ENCODE peak calls at places on chromosomes 2 and 18, in six cellular contexts. Y is tibial nerve, T is transverse colon, S is HepG2, W is A549, P is K562. E is an unnamed sample.

GRCh38 chr2:138271467-138271866 is 230.1 kb upstream of the SPOPL start:
- DNase-seq in S (no peak), P (no peak), T (no peak), Y (no peak), W (no peak), E (no peak)

GRCh38 chr2:128536925-128537620 is 218.4 kb upstream of the HS6ST1 start:
- DNase-seq in Y (no peak), P (peak; percentile 13), T (no peak), W (peak; percentile 27), S (peak; percentile 80), E (no peak)

GRCh38 chr2:47269316-47270232 is 114.5 kb upstream of the STPG4 start:
- DNase-seq in W (peak; percentile 98), S (peak; percentile 66), T (peak; percentile 69), P (peak; percentile 27), Y (no peak), E (peak; percentile 30)

GRCh38 chr18:76519156-76519549 is 24.1 kb upstream of the ZNF516 start:
- DNase-seq in W (no peak), P (no peak), S (no peak), Y (no peak), T (no peak), E (no peak)

GRCh38 chr2:11123856-11124759 is 31.2 kb upstream of the SLC66A3 start:
- DNase-seq in W (peak; percentile 77), T (peak; percentile 81), S (peak; percentile 43), Y (no peak), P (peak; percentile 86), E (no peak)

GRCh38 chr2:113212245-113213060 is 38.7 kb downstream of the PSD4 start:
- DNase-seq in P (no peak), S (peak; percentile 35), W (peak; percentile 73), T (no peak), Y (no peak), E (peak; percentile 39)

GRCh38 chr18:23893653-23894052 is 120.9 kb upstream of the TTC39C start:
- DNase-seq in T (no peak), S (no peak), P (no peak), Y (no peak), W (no peak), E (no peak)

GRCh38 chr2:127015106-127015910 is 91.6 kb downstream of the BIN1 start:
- DNase-seq in P (no peak), T (no peak), W (no peak), S (no peak), Y (no peak), E (no peak)

GRCh38 chr2:128391679-128392078 is 73.0 kb upstream of the HS6ST1 start:
- DNase-seq in Y (no peak), T (no peak), S (no peak), P (no peak), W (no peak), E (no peak)

GRCh38 chr2:149098722-149099121 is 60.2 kb downstream of the LYPD6B start:
- DNase-seq in T (no peak), Y (no peak), S (no peak), W (no peak), P (no peak), E (no peak)

GRCh38 chr2:64612575-64613195 is 41.0 kb downstream of the SERTAD2 start:
- DNase-seq in T (no peak), P (no peak), S (no peak), W (no peak), Y (no peak), E (no peak)

GRCh38 chr2:241849616-241850543 is 8.8 kb downstream of the PDCD1 start:
- DNase-seq in Y (no peak), T (no peak), S (peak; percentile 34), P (no peak), W (no peak), E (no peak)

GRCh38 chr2:222318712-222319575 is 20.1 kb upstream of the PAX3 start:
- DNase-seq in W (peak; percentile 46), Y (no peak), P (no peak), T (no peak), S (no peak), E (no peak)

GRCh38 chr2:24124003-24124585 is 825 bp downstream of the FAM228B start:
- DNase-seq in W (peak; percentile 64), P (no peak), T (no peak), Y (no peak), S (no peak), E (no peak)

GRCh38 chr2:167960089-167960747 is 287.2 kb downstream of the STK39 start:
- DNase-seq in T (no peak), P (no peak), W (no peak), Y (no peak), S (no peak), E (no peak)

GRCh38 chr18:37170984-37171383 is 342.1 kb downstream of the KIAA1328 start:
- DNase-seq in T (no peak), W (no peak), P (no peak), Y (no peak), S (no peak), E (no peak)

GRCh38 chr18:43661570-43661969 is 384.3 kb upstream of the SYT4 start:
- DNase-seq in S (peak; percentile 1), W (peak; percentile 37), Y (no peak), P (no peak), T (no peak), E (no peak)

GRCh38 chr2:238670341-238670681 is 177.6 kb upstream of the TWIST2 start:
- DNase-seq in P (no peak), Y (no peak), W (no peak), S (no peak), T (no peak), E (no peak)

GRCh38 chr2:119223521-119224390 is at the start of gene STEAP3:
- DNase-seq in Y (peak; percentile 43), W (peak; percentile 67), S (peak; percentile 74), T (peak; percentile 86), P (peak; percentile 98), E (peak; percentile 65)

GRCh38 chr18:8283901-8284585 is 325.2 kb upstream of the RAB12 start:
- DNase-seq in W (no peak), P (no peak), S (peak; percentile 78), T (no peak), Y (no peak), E (no peak)

GRCh38 chr2:206442854-206443734 is at the start of gene ADAM23:
- DNase-seq in S (no peak), Y (no peak), P (peak; percentile 30), W (peak; percentile 54), T (no peak), E (peak; percentile 64)

GRCh38 chr2:85368921-85369320 is 14.4 kb downstream of the ELMOD3 start:
- DNase-seq in W (no peak), P (no peak), T (no peak), Y (no peak), S (no peak), E (no peak)

GRCh38 chr2:233422649-233423435 is 68.5 kb downstream of the DGKD start:
- DNase-seq in T (no peak), S (no peak), P (no peak), Y (no peak), W (no peak), E (no peak)

GRCh38 chr18:54223568-54224241 is 764 bp downstream of the MBD2 start:
- DNase-seq in W (peak; percentile 46), S (no peak), T (peak; percentile 86), P (peak; percentile 28), Y (peak; percentile 38), E (peak; percentile 73)

GRCh38 chr2:169964740-169965139 is 137.5 kb downstream of the UBR3 start:
- DNase-seq in S (no peak), Y (no peak), T (no peak), W (no peak), P (no peak), E (no peak)

GRCh38 chr2:86695053-86695691 is 24.9 kb upstream of the RMND5A start:
- DNase-seq in Y (no peak), W (peak; percentile 92), S (peak; percentile 69), P (no peak), T (peak; percentile 39), E (no peak)
- TF ChIP-seq EP300 in Y (no peak), W (no peak), S (peak; percentile 69), P (peak; percentile 42), T (peak; percentile 6), E (no peak)

GRCh38 chr2:109690822-109691541 is 76.8 kb downstream of the SOWAHC start:
- DNase-seq in S (peak; percentile 96), W (no peak), T (peak; percentile 84), P (no peak), Y (no peak), E (peak; percentile 62)
- TF ChIP-seq POLR2A in S (peak; percentile 68), W (no peak), T (peak; percentile 80), P (no peak), Y (no peak), E (no peak)

GRCh38 chr18:44765451-44765850 is 84.8 kb downstream of the SETBP1 start:
- DNase-seq in W (no peak), S (no peak), P (no peak), T (no peak), Y (no peak), E (no peak)

GRCh38 chr18:44764863-44765262 is 84.2 kb downstream of the SETBP1 start:
- DNase-seq in S (no peak), W (no peak), P (no peak), T (no peak), Y (no peak), E (no peak)

GRCh38 chr18:44763327-44763726 is 82.6 kb downstream of the SETBP1 start:
- DNase-seq in Y (no peak), W (no peak), T (no peak), S (no peak), P (no peak), E (no peak)

GRCh38 chr18:44767807-44768206 is 87.1 kb downstream of the SETBP1 start:
- DNase-seq in Y (no peak), S (no peak), P (no peak), T (no peak), W (no peak), E (no peak)

GRCh38 chr18:44766461-44766860 is 85.8 kb downstream of the SETBP1 start:
- DNase-seq in T (no peak), W (no peak), P (no peak), S (no peak), Y (no peak), E (no peak)
- H3K27ac ChIP-seq in T (no peak overlapping the region), W (no peak overlapping the region), P (no peak overlapping the region), S (no peak overlapping the region), Y (no peak overlapping the region), E (no peak overlapping the region)

GRCh38 chr2:98909381-98910211 is 26.4 kb downstream of the CRACDL start:
- DNase-seq in W (peak; percentile 24), T (peak; percentile 19), Y (no peak), S (peak; percentile 82), P (no peak), E (no peak)
- TF ChIP-seq EP300 in W (no peak), T (no peak), Y (no peak), S (no peak), P (no peak), E (no peak)

E was measured in ovary.